ENCODE peak calls at places on chromosome 1, in four cellular contexts. S, D, A and U are unnamed samples. For H3K36me3, the result is how much of the 10 kb centered on the place peaks cover.

GRCh38 chr1:161069731-161070270 is at the start of gene ARHGAP30:
- DNase-seq in A (no peak), D (no peak), S (peak), U (no peak)

GRCh38 chr1:9326596-9326995 is 33.9 kb downstream of the SPSB1 start:
- DNase-seq in A (no peak), S (no peak), D (no peak), U (no peak)

GRCh38 chr1:184210822-184211221 is 159.3 kb downstream of the TSEN15 start:
- DNase-seq in A (no peak), S (no peak), D (no peak), U (no peak)

GRCh38 chr1:17965515-17966100 is 142.0 kb upstream of the IGSF21 start:
- DNase-seq in A (no peak), S (no peak), D (no peak), U (no peak)

GRCh38 chr1:116943438-116943837 is 33.7 kb downstream of the PTGFRN start:
- DNase-seq in S (no peak), A (no peak), D (no peak), U (no peak)

GRCh38 chr1:33312413-33312749 is 8.5 kb downstream of the A3GALT2 start:
- DNase-seq in A (no peak), S (no peak), D (no peak), U (no peak)

GRCh38 chr1:206933333-206933945 is 11.7 kb upstream of the FCMR start:
- DNase-seq in A (peak), S (no peak), D (no peak), U (peak)

GRCh38 chr1:92968138-92969032 is 7.1 kb upstream of the DIPK1A start:
- DNase-seq in D (peak), S (no peak), A (no peak), U (peak)

GRCh38 chr1:204941415-204942338 is 71.0 kb downstream of the NFASC start:
- DNase-seq in D (peak), S (no peak), A (peak), U (peak)

GRCh38 chr1:205578780-205579571 is 52.8 kb downstream of the ELK4 start:
- DNase-seq in A (no peak), S (no peak), D (no peak), U (no peak)

GRCh38 chr1:18907914-18908845 is 5.8 kb upstream of the ALDH4A1 start:
- DNase-seq in S (no peak), A (peak), D (no peak), U (peak)

GRCh38 chr1:1846386-1846918 is 44.4 kb downstream of the GNB1 start:
- DNase-seq in A (no peak), D (no peak), S (no peak), U (no peak)

GRCh38 chr1:154316704-154317103 is 4.2 kb upstream of the AQP10 start:
- DNase-seq in S (no peak), A (no peak), D (no peak), U (no peak)

GRCh38 chr1:1858382-1859086 is 32.4 kb downstream of the GNB1 start:
- DNase-seq in D (peak), S (no peak), A (peak), U (peak)

GRCh38 chr1:173603056-173603591 is at the start of gene SLC9C2:
- DNase-seq in A (no peak), D (no peak), S (no peak), U (peak)

GRCh38 chr1:236868625-236869467 is 73.8 kb downstream of the MTR start:
- DNase-seq in D (peak), S (peak), A (peak), U (peak)

GRCh38 chr1:36411674-36412648 is 14.3 kb upstream of the LSM10 start:
- DNase-seq in S (no peak), A (peak), D (peak), U (peak)

GRCh38 chr1:230682882-230683610 is 30.9 kb downstream of the AGT start:
- DNase-seq in A (no peak), S (no peak), D (no peak), U (no peak)

GRCh38 chr1:110475358-110476027 is 24.5 kb downstream of the PROK1 start:
- DNase-seq in D (no peak), A (peak), S (no peak), U (no peak)

GRCh38 chr1:209220048-209220524 is 363.4 kb upstream of the CAMK1G start:
- DNase-seq in D (no peak), S (no peak), A (no peak), U (no peak)

DNA sequence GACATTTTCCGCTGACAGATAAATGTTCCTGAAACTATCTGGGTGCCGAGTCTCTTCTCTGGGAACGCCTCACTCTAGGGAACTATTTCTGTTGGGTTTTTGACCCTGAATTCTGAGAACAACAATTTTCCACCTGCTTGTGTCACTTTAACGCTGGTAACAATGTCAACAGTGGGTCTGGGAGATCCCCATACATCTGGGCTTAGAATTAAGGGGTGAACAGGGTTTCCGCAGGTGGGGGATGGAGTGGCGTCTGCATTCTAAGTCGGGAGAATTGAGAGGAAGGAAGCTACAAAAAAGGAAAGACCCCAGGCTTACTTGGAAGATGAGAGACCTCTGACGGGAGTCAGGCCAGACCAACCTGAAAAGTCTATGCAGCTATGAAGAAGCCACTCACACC is 8.7 kb downstream of the CD247 start:
- DNase-seq in S (no peak), A (peak), D (no peak), U (no peak)
- H3K36me3 ChIP-seq in S (under half), A (under half), D (under half), U (under half)

GRCh38 chr1:50266509-50266908 is 156.7 kb downstream of the DMRTA2 start:
- DNase-seq in D (no peak), A (no peak), S (no peak), U (no peak)

GRCh38 chr1:50270926-50271325 is 152.3 kb downstream of the DMRTA2 start:
- DNase-seq in D (no peak), S (no peak), A (no peak), U (no peak)

GRCh38 chr1:50265790-50266314 is 157.1 kb downstream of the ELAVL4 start:
- DNase-seq in S (no peak), A (no peak), D (no peak), U (no peak)

GRCh38 chr1:50271337-50271736 is 151.9 kb downstream of the DMRTA2 start:
- DNase-seq in S (no peak), D (no peak), A (no peak), U (no peak)

DNA sequence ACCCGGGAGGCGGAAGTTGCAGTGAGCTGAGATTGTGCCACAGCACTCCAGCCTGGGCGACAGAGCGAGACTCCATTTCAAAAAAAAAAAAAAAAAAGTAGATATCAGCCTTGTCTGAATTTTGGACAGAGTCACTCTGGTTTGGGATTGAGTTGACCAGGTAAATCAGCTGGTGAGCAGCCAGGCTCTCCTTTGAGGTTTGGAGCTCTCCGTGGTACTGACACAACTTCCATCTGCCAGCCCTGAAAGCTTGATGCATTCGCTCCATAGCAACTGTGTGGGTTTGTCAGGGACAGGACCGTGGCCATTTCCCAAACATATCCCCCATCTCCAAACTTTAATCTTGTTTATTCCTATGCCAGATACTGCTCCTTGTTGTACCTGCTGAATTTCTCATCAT is 155.2 kb downstream of the DMRTA2 start:
- DNase-seq in S (no peak), D (peak), A (no peak), U (no peak)
- TF ChIP-seq MYC in S (no peak), D (no peak), A (no peak), U (no peak)

GRCh38 chr1:177820213-177820612 is 149.6 kb downstream of the SEC16B start:
- DNase-seq in A (no peak), S (no peak), D (no peak), U (no peak)

GRCh38 chr1:177824508-177824982 is 145.3 kb downstream of the SEC16B start:
- DNase-seq in A (no peak), S (no peak), D (no peak), U (no peak)

GRCh38 chr1:177830531-177830930 is 139.3 kb downstream of the SEC16B start:
- DNase-seq in A (no peak), D (no peak), S (no peak), U (no peak)

DNA sequence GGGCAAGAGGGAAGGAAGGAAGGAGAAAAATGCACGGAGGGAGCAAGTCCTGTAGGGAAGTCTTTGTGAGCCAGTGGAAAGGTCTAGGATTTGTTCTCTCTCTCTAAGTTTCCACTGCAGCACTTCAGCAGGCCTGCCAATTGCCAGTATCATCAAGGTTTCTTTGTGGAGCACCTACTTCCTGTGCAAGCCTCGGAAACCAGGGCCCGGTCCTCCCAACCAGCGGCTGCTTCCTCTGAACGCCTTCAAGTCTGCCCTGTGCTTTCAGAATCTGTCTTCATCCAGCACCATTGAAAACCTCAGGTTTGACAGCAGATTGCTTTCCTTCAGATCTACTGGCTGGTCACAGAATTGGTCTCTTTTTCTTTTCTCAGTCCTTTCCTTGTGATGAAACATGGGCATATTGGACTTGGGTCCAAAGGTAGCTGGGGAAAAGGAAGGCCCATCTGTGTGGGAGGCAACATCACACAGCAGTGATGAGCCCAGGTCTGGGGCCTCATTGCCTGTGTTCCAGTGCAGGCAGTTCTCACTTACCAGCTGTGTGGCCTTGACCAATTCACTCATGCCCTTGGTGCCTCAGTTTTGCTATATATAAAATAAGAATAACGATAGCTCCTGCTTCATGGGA is 144.5 kb downstream of the SEC16B start:
- DNase-seq in A (no peak), D (no peak), S (no peak), U (no peak)
- H3K9ac ChIP-seq in A (no peak), D (no peak), S (no peak), U (no peak)

DNA sequence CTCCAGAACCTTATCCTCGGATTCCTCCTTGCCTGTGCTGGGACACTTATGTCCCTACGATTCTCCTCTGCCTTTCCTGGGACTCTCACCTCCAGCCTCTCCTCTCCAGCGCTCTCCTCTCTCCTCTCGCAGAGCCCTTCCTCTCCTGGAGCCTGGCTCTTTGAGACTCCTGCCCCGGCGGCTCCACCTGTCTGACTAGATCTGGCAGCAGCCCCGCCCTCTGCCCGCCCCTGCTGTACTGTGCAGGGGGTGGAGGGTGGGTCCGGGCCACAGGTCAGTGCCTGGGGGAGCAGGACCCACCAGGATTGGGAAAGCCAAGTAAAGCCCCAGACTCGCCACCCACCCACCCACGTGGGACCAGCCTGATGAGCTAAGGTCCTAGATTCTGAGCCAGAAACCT is 1.6 kb downstream of the ELOVL1 start:
- DNase-seq in S (no peak), D (no peak), A (peak), U (no peak)
- H3K36me3 ChIP-seq in S (under half), D (under half), A (under half), U (under half)

GRCh38 chr1:235264327-235264726 is 63.7 kb downstream of the ARID4B start:
- DNase-seq in S (no peak), D (no peak), A (no peak), U (no peak)

GRCh38 chr1:235261243-235261642 is 66.7 kb downstream of the ARID4B start:
- DNase-seq in A (no peak), S (no peak), D (no peak), U (no peak)

GRCh38 chr1:235254721-235255120 is 73.3 kb downstream of the ARID4B start:
- DNase-seq in D (no peak), A (no peak), S (no peak), U (no peak)

GRCh38 chr1:235262539-235262938 is 65.4 kb downstream of the ARID4B start:
- DNase-seq in D (no peak), S (no peak), A (no peak), U (no peak)

GRCh38 chr1:235259133-235259778 is 68.7 kb downstream of the ARID4B start:
- DNase-seq in A (no peak), S (peak), D (no peak), U (no peak)
- TF ChIP-seq MYC in A (no peak), S (no peak), D (no peak), U (no peak)

GRCh38 chr1:23198373-23198772 is 18.9 kb downstream of the HTR1D start:
- DNase-seq in S (no peak), A (no peak), D (no peak), U (peak)
- H3K9ac ChIP-seq in S (no peak), A (no peak), D (no peak), U (no peak)

DNA sequence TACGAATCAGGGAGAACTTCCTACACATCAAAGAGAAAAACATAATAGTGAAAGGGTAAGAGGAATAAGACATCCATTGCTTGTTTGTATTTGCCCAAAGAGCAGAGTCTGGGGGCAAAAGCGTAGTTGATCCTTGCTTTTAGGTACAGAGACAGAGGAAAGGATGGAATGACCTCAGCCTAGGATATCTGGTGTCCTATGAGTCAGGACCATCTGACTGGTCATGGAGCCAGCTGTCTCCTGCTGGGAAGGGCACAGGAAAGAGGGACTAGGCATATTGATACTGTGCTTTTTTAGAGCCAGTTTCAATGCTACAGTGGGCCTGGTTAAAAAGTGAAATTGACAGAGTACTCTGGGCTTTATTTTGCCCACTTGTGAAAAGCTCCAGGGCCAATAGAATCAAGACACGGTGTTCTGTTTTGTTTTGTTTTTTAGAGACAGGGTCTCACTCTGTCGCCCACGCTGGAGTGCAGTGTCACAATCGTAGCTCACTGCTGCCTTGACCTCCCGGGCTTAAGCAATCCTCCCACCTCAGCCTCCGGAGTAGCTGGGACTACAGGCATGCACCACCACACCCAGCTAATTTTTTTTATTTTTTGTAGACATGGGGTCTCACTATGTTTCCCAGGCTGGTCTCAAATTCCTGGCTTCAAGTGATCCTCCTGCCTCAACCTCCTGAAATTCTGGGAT is 3.2 kb downstream of the PLEKHO1 start:
- DNase-seq in A (no peak), S (no peak), D (peak), U (peak)
- H3K36me3 ChIP-seq in A (under half), S (under half), D (under half), U (under half)

GRCh38 chr1:222171005-222171404 is 376.9 kb downstream of the HHIPL2 start:
- DNase-seq in D (peak), S (peak), A (no peak), U (no peak)
- TF ChIP-seq MYC in D (no peak), S (no peak), A (no peak), U (no peak)